ENCODE peak calls at places on chromosomes 16 and 17, in five cellular contexts. Z is neuronal stem cell, F is H1, J is trophoblast cell, T is IMR-90. G is an unnamed sample. For H3K36me3 and H3K4me1, the result is how much of the 10 kb centered on the place peaks cover.

GRCh38 chr16:58491-59439 is 5.1 kb downstream of the SNRNP25 start:
- DNase-seq in Z (no peak), F (no peak), J (no peak), T (no peak), G (no peak)

GRCh38 chr16:968620-969019 is 2.2 kb downstream of the LMF1 start:
- DNase-seq in Z (no peak), F (no peak), J (no peak), T (no peak), G (no peak)

GRCh38 chr17:10646393-10646990 is 10.6 kb downstream of the MYH3 start:
- DNase-seq in Z (peak), F (no peak), J (peak), T (peak), G (peak)

GRCh38 chr17:7852919-7853692 is 1.8 kb upstream of the TMEM88 start:
- DNase-seq in Z (no peak), F (no peak), J (no peak), T (no peak), G (no peak)

GRCh38 chr17:75352079-75352569 is 53.4 kb downstream of the GRB2 start:
- DNase-seq in Z (no peak), F (no peak), J (no peak), T (no peak), G (no peak)

GRCh38 chr17:80002690-80003490 is 32.8 kb downstream of the TBC1D16 start:
- DNase-seq in Z (no peak), F (no peak), J (no peak), T (no peak), G (no peak)

GRCh38 chr16:87028481-87029320 is 288.5 kb downstream of the C16orf95 start:
- DNase-seq in Z (no peak), F (no peak), J (no peak), T (no peak), G (no peak)

GRCh38 chr16:85465328-85466307 is 147.5 kb upstream of the GSE1 start:
- DNase-seq in Z (no peak), F (no peak), J (no peak), T (peak), G (no peak)

GRCh38 chr16:12366313-12366712 is 389.8 kb downstream of the SNX29 start:
- DNase-seq in Z (no peak), F (no peak), J (no peak), T (no peak), G (no peak)

GRCh38 chr16:74749291-74750055 is 25.1 kb downstream of the FA2H start:
- DNase-seq in Z (no peak), F (no peak), J (no peak), T (no peak), G (peak)

GRCh38 chr16:14375132-14375491 is 254.9 kb downstream of the PARN start:
- DNase-seq in Z (no peak), F (no peak), J (peak), T (peak), G (no peak)

GRCh38 chr17:79615926-79616325 is 5.1 kb upstream of the RBFOX3 start:
- DNase-seq in Z (no peak), F (no peak), J (no peak), T (no peak), G (no peak)

GRCh38 chr17:83103200-83103937 is 24.0 kb downstream of the METRNL start:
- DNase-seq in Z (no peak), F (no peak), J (peak), T (peak), G (no peak)

GRCh38 chr16:27400751-27401620 is 988 bp upstream of the IL21R start:
- DNase-seq in Z (no peak), F (no peak), J (no peak), T (peak), G (no peak)

GRCh38 chr16:52436646-52437645 is 110.0 kb downstream of the TOX3 start:
- DNase-seq in Z (no peak), F (no peak), J (no peak), T (no peak), G (no peak)

GRCh38 chr17:15341385-15341849 is at the start of gene TEKT3:
- DNase-seq in Z (peak), F (peak), J (peak), T (peak), G (peak)

GRCh38 chr16:64969221-64969620 is 152.6 kb downstream of the CDH11 start:
- DNase-seq in Z (no peak), F (no peak), J (no peak), T (peak), G (peak)

GRCh38 chr17:1905190-1905919 is 75.5 kb downstream of the RPA1 start:
- DNase-seq in Z (no peak), F (no peak), J (no peak), T (no peak), G (no peak)

GRCh38 chr17:65925606-65926307 is 266.2 kb downstream of the CEP112 start:
- DNase-seq in Z (no peak), F (no peak), J (no peak), T (peak), G (no peak)

GRCh38 chr16:63217011-63217410 is 1180.8 kb upstream of the CDH8 start:
- DNase-seq in Z (no peak), F (no peak), J (no peak), T (no peak), G (no peak)

GRCh38 chr16:90044111-90044551 is 24.9 kb upstream of the DBNDD1 start:
- DNase-seq in Z (no peak), F (no peak), J (no peak), T (no peak), G (no peak)

GRCh38 chr16:50166511-50167500 is 13.7 kb downstream of the TENT4B start:
- DNase-seq in Z (no peak), F (no peak), J (no peak), T (no peak), G (peak)

GRCh38 chr17:17818088-17818526 is 18.7 kb downstream of the SREBF1 start:
- DNase-seq in Z (no peak), F (no peak), J (no peak), T (peak), G (peak)

GRCh38 chr17:2982854-2983636 is 80.4 kb downstream of the OR1D5 start:
- DNase-seq in Z (no peak), F (no peak), J (no peak), T (peak), G (peak)

GRCh38 chr16:88524274-88524972 is 45.8 kb upstream of the ZC3H18 start:
- DNase-seq in Z (no peak), F (no peak), J (no peak), T (no peak), G (no peak)

GRCh38 chr16:26765087-26765486 is 301.6 kb upstream of the C16orf82 start:
- DNase-seq in Z (no peak), F (no peak), J (no peak), T (no peak), G (no peak)

GRCh38 chr17:33127706-33128105 is 136.1 kb downstream of the SPACA3 start:
- DNase-seq in Z (no peak), F (no peak), J (no peak), T (no peak), G (no peak)

DNA sequence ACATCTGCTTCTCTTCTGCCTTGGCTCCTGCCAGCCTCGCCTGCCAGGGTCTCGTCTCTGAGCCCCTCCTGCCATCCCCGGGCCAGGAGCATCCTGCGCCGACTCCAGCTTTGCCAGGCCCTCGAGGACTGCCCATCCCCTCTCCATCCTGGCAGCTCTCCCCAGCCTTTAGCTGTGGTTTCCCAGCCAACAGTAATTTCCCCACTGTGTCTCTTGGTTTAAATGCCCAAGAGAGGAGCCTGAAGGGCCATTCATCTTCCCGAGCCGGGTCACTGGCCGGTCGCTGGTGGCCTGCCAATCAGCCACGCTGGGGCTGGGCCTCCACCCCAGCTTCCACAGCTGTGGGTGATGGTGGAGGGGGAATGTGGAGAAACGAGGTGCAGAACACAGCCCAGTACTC is 47.8 kb downstream of the MRC2 start:
- DNase-seq in Z (no peak), F (no peak), J (no peak), T (no peak), G (no peak)
- H3K36me3 ChIP-seq in Z (half or more), F (under half), J (half or more), T (half or more), G (half or more)

DNA sequence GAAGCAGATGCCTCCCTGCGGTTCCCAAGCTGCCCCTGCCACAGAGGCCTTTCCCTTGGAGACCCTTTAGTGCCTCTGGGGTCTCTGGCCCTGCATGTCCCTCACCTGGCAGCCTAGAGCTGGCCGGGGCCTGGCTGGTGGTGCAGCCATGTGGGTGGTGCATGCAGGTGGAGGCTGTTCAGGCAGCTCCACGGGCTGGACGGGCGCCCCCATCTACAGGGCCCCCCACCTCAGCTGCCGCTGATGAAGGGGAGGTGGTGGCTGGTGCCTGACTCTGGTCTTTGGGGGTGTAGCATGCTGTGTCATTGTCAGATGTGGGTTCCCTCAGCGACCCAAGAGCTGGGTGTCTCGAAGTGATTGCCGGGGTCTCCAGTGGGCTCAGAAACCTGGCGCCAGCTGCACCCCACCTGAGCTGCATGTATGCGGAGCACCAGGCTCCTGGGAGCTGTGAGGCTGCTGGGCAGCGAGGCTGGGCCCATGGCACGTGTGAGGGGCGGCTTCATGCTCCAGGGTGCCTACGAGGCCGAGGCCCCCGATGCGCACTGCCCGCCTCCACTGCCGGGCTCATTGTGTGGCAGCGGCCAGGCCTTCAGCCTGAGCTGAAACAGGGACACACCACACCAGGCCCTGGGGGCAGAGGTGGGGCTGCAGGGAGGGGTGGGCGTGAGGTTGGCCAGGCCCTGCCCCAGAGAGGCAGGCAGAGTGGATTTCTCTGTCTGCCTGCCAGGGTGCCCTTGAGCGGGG is 57.0 kb downstream of the BAIAP2 start:
- DNase-seq in Z (no peak), F (no peak), J (no peak), T (no peak), G (no peak)
- H3K4me1 ChIP-seq in Z (under half), F (under half), J (under half), T (under half), G (half or more)

GRCh38 chr17:58516644-58517377 is 2.4 kb upstream of the MTMR4 start:
- DNase-seq in Z (no peak), F (no peak), J (no peak), T (no peak), G (no peak)
- H3K14ac ChIP-seq in Z (no peak), F (no peak), J (peak), T (peak), G (no peak)

GRCh38 chr16:2769675-2770056 is 7.4 kb downstream of the ELOB start:
- DNase-seq in Z (no peak), F (no peak), J (no peak), T (no peak), G (no peak)
- H3K36me3 ChIP-seq in Z (half or more), F (half or more), J (half or more), T (half or more), G (half or more)

GRCh38 chr17:39461911-39462641 is 790 bp downstream of the CDK12 start:
- DNase-seq in Z (no peak), F (no peak), J (peak), T (peak), G (peak)

GRCh38 chr17:39461113-39461910 is at the start of gene CDK12:
- DNase-seq in Z (peak), F (peak), J (peak), T (peak), G (peak)

DNA sequence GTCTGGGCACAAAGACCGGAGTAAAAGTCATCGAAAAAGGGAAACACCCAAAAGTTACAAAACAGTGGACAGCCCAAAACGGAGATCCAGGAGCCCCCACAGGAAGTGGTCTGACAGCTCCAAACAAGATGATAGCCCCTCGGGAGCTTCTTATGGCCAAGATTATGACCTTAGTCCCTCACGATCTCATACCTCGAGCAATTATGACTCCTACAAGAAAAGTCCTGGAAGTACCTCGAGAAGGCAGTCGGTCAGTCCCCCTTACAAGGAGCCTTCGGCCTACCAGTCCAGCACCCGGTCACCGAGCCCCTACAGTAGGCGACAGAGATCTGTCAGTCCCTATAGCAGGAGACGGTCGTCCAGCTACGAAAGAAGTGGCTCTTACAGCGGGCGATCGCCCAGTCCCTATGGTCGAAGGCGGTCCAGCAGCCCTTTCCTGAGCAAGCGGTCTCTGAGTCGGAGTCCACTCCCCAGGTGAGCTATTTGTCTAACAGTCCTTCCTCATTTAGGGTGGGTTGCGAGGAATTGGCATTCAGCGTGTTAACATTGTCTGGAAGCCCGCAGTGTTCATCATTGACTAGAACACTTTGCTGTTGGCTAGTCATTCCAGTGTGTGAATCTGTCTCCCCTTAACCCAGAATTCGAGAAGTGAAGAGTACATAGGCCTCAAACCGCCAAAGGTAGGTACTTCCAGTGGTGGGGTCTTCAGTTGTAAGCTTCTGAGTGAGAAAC is 1.5 kb downstream of the CDK12 start:
- DNase-seq in Z (no peak), F (no peak), J (no peak), T (peak), G (peak)
- H3K4me1 ChIP-seq in Z (under half), F (under half), J (under half), T (under half), G (under half)